ENCODE peak calls at places on chromosomes 11 and 22, in six cellular contexts. One of them, this sample, is unnamed.

GRCh38 chr11:125348704-125349635 is 147.1 kb downstream of the FEZ1 start:
- DNase-seq in heart right ventricle: peak; percentile 50
- DNase-seq in GM23248: peak; percentile 57
- DNase-seq in osteoblast: peak; percentile 96
- DNase-seq in neuronal stem cell: no peak
- DNase-seq in CD8-positive, alpha-beta memory T cell: peak; percentile 17
- DNase-seq in this sample: no peak

GRCh38 chr11:119912214-119912613 is 183.2 kb upstream of the NECTIN1 start:
- DNase-seq in neuronal stem cell: no peak
- DNase-seq in heart right ventricle: peak; percentile 14
- DNase-seq in CD8-positive, alpha-beta memory T cell: no peak
- DNase-seq in osteoblast: no peak
- DNase-seq in GM23248: no peak
- DNase-seq in this sample: no peak

GRCh38 chr11:3738241-3738640 is 59.1 kb downstream of the NUP98 start:
- DNase-seq in heart right ventricle: no peak
- DNase-seq in neuronal stem cell: no peak
- DNase-seq in CD8-positive, alpha-beta memory T cell: no peak
- DNase-seq in GM23248: peak; percentile 64
- DNase-seq in osteoblast: peak; percentile 3
- DNase-seq in this sample: no peak

GRCh38 chr11:131944709-131945108 is 574.3 kb downstream of the NTM start:
- DNase-seq in CD8-positive, alpha-beta memory T cell: no peak
- DNase-seq in GM23248: peak; percentile 28
- DNase-seq in heart right ventricle: no peak
- DNase-seq in osteoblast: no peak
- DNase-seq in neuronal stem cell: no peak
- DNase-seq in this sample: no peak

GRCh38 chr11:33741806-33742205 is 5.6 kb upstream of the CD59 start:
- DNase-seq in GM23248: no peak
- DNase-seq in heart right ventricle: no peak
- DNase-seq in neuronal stem cell: no peak
- DNase-seq in CD8-positive, alpha-beta memory T cell: no peak
- DNase-seq in osteoblast: no peak
- DNase-seq in this sample: no peak

GRCh38 chr22:47593291-47593690 is 830.8 kb downstream of the TBC1D22A start:
- DNase-seq in neuronal stem cell: no peak
- DNase-seq in heart right ventricle: no peak
- DNase-seq in osteoblast: no peak
- DNase-seq in GM23248: no peak
- DNase-seq in CD8-positive, alpha-beta memory T cell: no peak
- DNase-seq in this sample: no peak

GRCh38 chr11:132234878-132235277 is 864.5 kb downstream of the NTM start:
- DNase-seq in osteoblast: peak; percentile 85
- DNase-seq in CD8-positive, alpha-beta memory T cell: no peak
- DNase-seq in GM23248: peak; percentile 76
- DNase-seq in heart right ventricle: no peak
- DNase-seq in neuronal stem cell: no peak
- DNase-seq in this sample: no peak

GRCh38 chr11:7572001-7572712 is 58.4 kb downstream of the PPFIBP2 start:
- DNase-seq in GM23248: peak; percentile 53
- DNase-seq in neuronal stem cell: no peak
- DNase-seq in osteoblast: peak; percentile 65
- DNase-seq in heart right ventricle: no peak
- DNase-seq in CD8-positive, alpha-beta memory T cell: no peak
- DNase-seq in this sample: peak; percentile 48

GRCh38 chr11:27313157-27313821 is 49.7 kb downstream of the CCDC34 start:
- DNase-seq in CD8-positive, alpha-beta memory T cell: no peak
- DNase-seq in neuronal stem cell: no peak
- DNase-seq in GM23248: peak; percentile 68
- DNase-seq in heart right ventricle: no peak
- DNase-seq in osteoblast: no peak
- DNase-seq in this sample: no peak

GRCh38 chr11:86068138-86068861 is 584 bp downstream of the PICALM start:
- DNase-seq in heart right ventricle: peak; percentile 39
- DNase-seq in CD8-positive, alpha-beta memory T cell: peak; percentile 44
- DNase-seq in GM23248: peak; percentile 60
- DNase-seq in neuronal stem cell: peak; percentile 23
- DNase-seq in osteoblast: peak; percentile 73
- DNase-seq in this sample: peak; percentile 52

GRCh38 chr11:26960265-26960664 is 33.6 kb upstream of the FIBIN start:
- DNase-seq in GM23248: peak; percentile 77
- DNase-seq in CD8-positive, alpha-beta memory T cell: no peak
- DNase-seq in osteoblast: peak; percentile 86
- DNase-seq in neuronal stem cell: no peak
- DNase-seq in heart right ventricle: no peak
- DNase-seq in this sample: no peak

GRCh38 chr11:98568011-98568410 is 452.7 kb upstream of the CNTN5 start:
- DNase-seq in CD8-positive, alpha-beta memory T cell: no peak
- DNase-seq in heart right ventricle: no peak
- DNase-seq in osteoblast: no peak
- DNase-seq in GM23248: no peak
- DNase-seq in neuronal stem cell: no peak
- DNase-seq in this sample: no peak

GRCh38 chr11:67292671-67293070 is 3.6 kb downstream of the ANKRD13D start:
- DNase-seq in neuronal stem cell: no peak
- DNase-seq in CD8-positive, alpha-beta memory T cell: no peak
- DNase-seq in GM23248: peak; percentile 43
- DNase-seq in osteoblast: peak; percentile 86
- DNase-seq in heart right ventricle: no peak
- DNase-seq in this sample: no peak

GRCh38 chr11:45568031-45568430 is 97.4 kb downstream of the CHST1 start:
- DNase-seq in GM23248: no peak
- DNase-seq in osteoblast: no peak
- DNase-seq in heart right ventricle: no peak
- DNase-seq in neuronal stem cell: no peak
- DNase-seq in CD8-positive, alpha-beta memory T cell: no peak
- DNase-seq in this sample: no peak

GRCh38 chr22:21734540-21735197 is 925 bp downstream of the YPEL1 start:
- DNase-seq in CD8-positive, alpha-beta memory T cell: no peak
- DNase-seq in neuronal stem cell: no peak
- DNase-seq in heart right ventricle: no peak
- DNase-seq in osteoblast: no peak
- DNase-seq in GM23248: peak; percentile 14
- DNase-seq in this sample: no peak

GRCh38 chr11:96235725-96236124 is 107.3 kb downstream of the MAML2 start:
- DNase-seq in GM23248: peak; percentile 37
- DNase-seq in neuronal stem cell: no peak
- DNase-seq in osteoblast: no peak
- DNase-seq in heart right ventricle: no peak
- DNase-seq in CD8-positive, alpha-beta memory T cell: no peak
- DNase-seq in this sample: no peak

GRCh38 chr11:70233034-70233433 is 29.9 kb downstream of the FADD start:
- DNase-seq in GM23248: no peak
- DNase-seq in heart right ventricle: no peak
- DNase-seq in osteoblast: no peak
- DNase-seq in CD8-positive, alpha-beta memory T cell: no peak
- DNase-seq in neuronal stem cell: no peak
- DNase-seq in this sample: no peak

GRCh38 chr22:47543447-47543846 is 781.0 kb downstream of the TBC1D22A start:
- DNase-seq in heart right ventricle: no peak
- DNase-seq in GM23248: no peak
- DNase-seq in neuronal stem cell: no peak
- DNase-seq in CD8-positive, alpha-beta memory T cell: no peak
- DNase-seq in osteoblast: no peak
- DNase-seq in this sample: no peak

GRCh38 chr22:35315855-35316745 is 16.4 kb downstream of the TOM1 start:
- DNase-seq in CD8-positive, alpha-beta memory T cell: no peak
- DNase-seq in heart right ventricle: peak; percentile 68
- DNase-seq in osteoblast: no peak
- DNase-seq in neuronal stem cell: no peak
- DNase-seq in GM23248: no peak
- DNase-seq in this sample: no peak

GRCh38 chr11:86486261-86487030 is 111.8 kb downstream of the CCDC81 start:
- DNase-seq in GM23248: no peak
- DNase-seq in osteoblast: no peak
- DNase-seq in heart right ventricle: no peak
- DNase-seq in neuronal stem cell: no peak
- DNase-seq in CD8-positive, alpha-beta memory T cell: no peak
- DNase-seq in this sample: no peak

GRCh38 chr11:88482871-88483301 is 145.3 kb upstream of the CTSC start:
- DNase-seq in heart right ventricle: no peak
- DNase-seq in CD8-positive, alpha-beta memory T cell: no peak
- DNase-seq in GM23248: peak; percentile 54
- DNase-seq in neuronal stem cell: no peak
- DNase-seq in osteoblast: no peak
- DNase-seq in this sample: no peak

GRCh38 chr22:19011075-19011474 is 75.0 kb upstream of the PRODH start:
- DNase-seq in osteoblast: no peak
- DNase-seq in CD8-positive, alpha-beta memory T cell: no peak
- DNase-seq in GM23248: no peak
- DNase-seq in heart right ventricle: no peak
- DNase-seq in neuronal stem cell: no peak
- DNase-seq in this sample: no peak

GRCh38 chr11:45730014-45730413 is 64.6 kb upstream of the CHST1 start:
- DNase-seq in GM23248: no peak
- DNase-seq in heart right ventricle: no peak
- DNase-seq in osteoblast: no peak
- DNase-seq in neuronal stem cell: no peak
- DNase-seq in CD8-positive, alpha-beta memory T cell: no peak
- DNase-seq in this sample: no peak

GRCh38 chr11:36091256-36091811 is 147.5 kb downstream of the LDLRAD3 start:
- DNase-seq in heart right ventricle: no peak
- DNase-seq in neuronal stem cell: no peak
- DNase-seq in GM23248: no peak
- DNase-seq in osteoblast: no peak
- DNase-seq in CD8-positive, alpha-beta memory T cell: no peak
- DNase-seq in this sample: no peak

GRCh38 chr22:24161909-24162308 is 19.4 kb upstream of the SUSD2 start:
- DNase-seq in heart right ventricle: no peak
- DNase-seq in GM23248: no peak
- DNase-seq in osteoblast: no peak
- DNase-seq in CD8-positive, alpha-beta memory T cell: no peak
- DNase-seq in neuronal stem cell: no peak
- DNase-seq in this sample: no peak

GRCh38 chr11:116857936-116858335 is 20.5 kb upstream of the APOA1 start:
- DNase-seq in osteoblast: no peak
- DNase-seq in CD8-positive, alpha-beta memory T cell: no peak
- DNase-seq in GM23248: no peak
- DNase-seq in heart right ventricle: no peak
- DNase-seq in neuronal stem cell: no peak
- DNase-seq in this sample: no peak

GRCh38 chr11:34329876-34330275 is 27.9 kb downstream of the ABTB2 start:
- DNase-seq in CD8-positive, alpha-beta memory T cell: no peak
- DNase-seq in heart right ventricle: no peak
- DNase-seq in GM23248: no peak
- DNase-seq in neuronal stem cell: no peak
- DNase-seq in osteoblast: no peak
- DNase-seq in this sample: no peak

GRCh38 chr11:69398529-69399492 is 82.7 kb upstream of the LINC01488 start:
- DNase-seq in osteoblast: peak; percentile 98
- DNase-seq in neuronal stem cell: no peak
- DNase-seq in CD8-positive, alpha-beta memory T cell: no peak
- DNase-seq in GM23248: peak; percentile 81
- DNase-seq in heart right ventricle: no peak
- DNase-seq in this sample: peak; percentile 51

GRCh38 chr11:94664336-94664735 is 97.2 kb downstream of the PIWIL4 start:
- DNase-seq in osteoblast: no peak
- DNase-seq in GM23248: peak; percentile 39
- DNase-seq in heart right ventricle: no peak
- DNase-seq in neuronal stem cell: no peak
- DNase-seq in CD8-positive, alpha-beta memory T cell: no peak
- DNase-seq in this sample: no peak

GRCh38 chr11:13152736-13153541 is 124.7 kb upstream of the BMAL1 start:
- DNase-seq in CD8-positive, alpha-beta memory T cell: no peak
- DNase-seq in neuronal stem cell: no peak
- DNase-seq in GM23248: peak; percentile 70
- DNase-seq in heart right ventricle: no peak
- DNase-seq in osteoblast: no peak
- DNase-seq in this sample: no peak

GRCh38 chr11:73980001-73980960 is 2.4 kb downstream of the UCP2 start:
- DNase-seq in neuronal stem cell: no peak
- DNase-seq in osteoblast: peak; percentile 88
- DNase-seq in CD8-positive, alpha-beta memory T cell: peak; percentile 92
- DNase-seq in heart right ventricle: peak; percentile 22
- DNase-seq in GM23248: no peak
- DNase-seq in this sample: peak; percentile 76
- H3K4me3 ChIP-seq in neuronal stem cell: peak overlapping the region; percentile 22
- H3K4me3 ChIP-seq in osteoblast: no peak overlapping the region
- H3K4me3 ChIP-seq in CD8-positive, alpha-beta memory T cell: peak overlapping the region; percentile 97
- H3K4me3 ChIP-seq in heart right ventricle: no peak overlapping the region
- H3K4me3 ChIP-seq in GM23248: no peak overlapping the region
- H3K4me3 ChIP-seq in this sample: no peak overlapping the region

GRCh38 chr11:63873381-63873780 is 34.5 kb downstream of the MARK2 start:
- DNase-seq in CD8-positive, alpha-beta memory T cell: no peak
- DNase-seq in heart right ventricle: no peak
- DNase-seq in GM23248: no peak
- DNase-seq in neuronal stem cell: no peak
- DNase-seq in osteoblast: no peak
- DNase-seq in this sample: no peak
- H3K27ac ChIP-seq in CD8-positive, alpha-beta memory T cell: no peak overlapping the region
- H3K27ac ChIP-seq in heart right ventricle: peak overlapping the region; percentile 82
- H3K27ac ChIP-seq in GM23248: no peak overlapping the region
- H3K27ac ChIP-seq in neuronal stem cell: no peak overlapping the region
- H3K27ac ChIP-seq in osteoblast: no peak overlapping the region
- H3K27ac ChIP-seq in this sample: peak overlapping the region; percentile 76

DNA sequence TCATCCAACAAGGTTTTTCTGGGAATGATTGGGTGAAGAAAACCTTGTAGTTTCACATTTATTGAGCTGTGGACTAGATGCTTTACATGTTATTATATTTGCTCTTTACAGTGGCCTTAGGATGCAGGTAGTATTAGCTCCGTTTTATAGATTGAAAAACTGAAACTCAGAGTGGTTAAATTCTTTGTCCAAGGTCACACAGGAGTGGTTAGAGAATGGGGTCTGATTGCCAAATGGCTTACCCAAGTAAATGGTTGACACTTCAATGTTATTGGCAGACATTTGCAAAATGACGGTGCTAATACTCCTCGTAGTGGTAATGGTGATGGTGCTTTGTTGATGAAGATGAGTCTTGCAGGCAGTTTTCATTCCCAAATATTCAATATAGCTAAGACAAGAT is 2.2 kb downstream of the GTPBP1 start:
- DNase-seq in neuronal stem cell: no peak
- DNase-seq in GM23248: no peak
- DNase-seq in osteoblast: no peak
- DNase-seq in CD8-positive, alpha-beta memory T cell: no peak
- DNase-seq in heart right ventricle: no peak
- DNase-seq in this sample: no peak
- H3K4me3 ChIP-seq in neuronal stem cell: no peak overlapping the region
- H3K4me3 ChIP-seq in GM23248: peak overlapping the region; percentile 88
- H3K4me3 ChIP-seq in osteoblast: no peak overlapping the region
- H3K4me3 ChIP-seq in CD8-positive, alpha-beta memory T cell: no peak overlapping the region
- H3K4me3 ChIP-seq in heart right ventricle: no peak overlapping the region
- H3K4me3 ChIP-seq in this sample: no peak overlapping the region

DNA sequence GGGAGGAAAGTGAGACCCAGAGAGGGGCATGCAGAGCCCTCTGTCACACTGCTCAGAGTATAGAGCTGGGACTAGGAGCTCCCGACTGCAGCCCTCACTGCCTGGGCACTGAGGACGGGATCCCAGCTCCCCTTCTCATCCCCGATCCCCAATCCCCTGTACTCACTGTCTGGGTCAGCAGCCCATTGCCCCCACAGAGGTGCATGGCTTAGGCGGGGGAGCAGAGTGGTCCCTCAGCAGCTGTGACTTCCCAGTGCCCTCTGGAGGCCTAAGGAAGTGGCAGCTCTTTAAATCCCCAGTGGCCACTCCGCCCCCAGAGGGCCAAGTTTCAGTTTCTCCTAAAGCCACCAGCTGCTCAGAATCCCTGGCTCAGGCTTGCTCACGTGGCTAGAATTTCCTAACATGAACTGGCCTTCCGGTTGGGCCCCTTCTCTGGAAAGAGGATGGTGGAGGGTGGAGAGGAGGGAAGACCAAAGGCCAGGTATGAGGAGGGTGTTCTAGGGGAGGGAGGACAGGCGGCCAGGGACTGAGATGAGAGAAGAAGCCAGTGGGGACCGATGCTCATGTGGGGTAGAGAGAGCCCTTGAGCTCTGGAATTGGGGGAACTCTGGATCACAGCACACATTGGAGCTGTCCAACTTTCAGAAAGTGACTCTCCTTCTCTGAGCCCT is at the start of gene BATF2:
- DNase-seq in GM23248: peak; percentile 78
- DNase-seq in heart right ventricle: peak; percentile 82
- DNase-seq in CD8-positive, alpha-beta memory T cell: no peak
- DNase-seq in neuronal stem cell: peak; percentile 51
- DNase-seq in osteoblast: peak; percentile 90
- DNase-seq in this sample: peak; percentile 86
- H3K27ac ChIP-seq in GM23248: no peak within 1 kb of the TSS
- H3K27ac ChIP-seq in heart right ventricle: peak within 1 kb of the TSS; percentile 43
- H3K27ac ChIP-seq in CD8-positive, alpha-beta memory T cell: peak within 1 kb of the TSS; percentile 35
- H3K27ac ChIP-seq in neuronal stem cell: no peak within 1 kb of the TSS
- H3K27ac ChIP-seq in osteoblast: peak within 1 kb of the TSS; percentile 8
- H3K27ac ChIP-seq in this sample: peak within 1 kb of the TSS; percentile 78